ENCODE peak calls at places on chromosome 1, in four cellular contexts. E is GM12892; H is aorta; F is CD8-positive, alpha-beta T cell. X is an unnamed sample.

GRCh38 chr1:18037651-18038050 is 69.9 kb upstream of the IGSF21 start:
- DNase-seq in E (no peak), H (no peak), F (no peak), X (no peak)

GRCh38 chr1:25030674-25031589 is 100.9 kb upstream of the RUNX3 start:
- DNase-seq in E (peak; percentile 71), H (no peak), F (peak; percentile 73), X (peak; percentile 51)

GRCh38 chr1:61674221-61674620 is 50.7 kb downstream of the TM2D1 start:
- DNase-seq in E (no peak), H (no peak), F (no peak), X (no peak)

GRCh38 chr1:234188454-234188792 is 184.8 kb upstream of the COA6 start:
- DNase-seq in E (no peak), H (no peak), F (no peak), X (no peak)

GRCh38 chr1:228340686-228341449 is 65.8 kb downstream of the TRIM11 start:
- DNase-seq in E (no peak), H (peak; percentile 25), F (peak; percentile 2), X (no peak)

GRCh38 chr1:41338820-41339219 is 22.4 kb upstream of the FOXO6 start:
- DNase-seq in E (no peak), H (no peak), F (no peak), X (no peak)

GRCh38 chr1:23483327-23484252 is at the start of gene ASAP3:
- DNase-seq in E (no peak), H (peak; percentile 64), F (no peak), X (no peak)

GRCh38 chr1:47972864-47973437 is 24.2 kb downstream of the TRABD2B start:
- DNase-seq in E (no peak), H (no peak), F (no peak), X (no peak)

X was measured in T-helper 1 cell.